ENCODE peak calls at places on chromosomes 3 and 15, in five cellular contexts. T is heart left ventricle, S is adrenal gland, K is neuronal stem cell, W is tibial artery. X is an unnamed sample.

GRCh38 chr3:45664558-45664957 is 24.6 kb upstream of the SACM1L start:
- DNase-seq in K (no peak), W (no peak), S (peak; percentile 61), T (no peak), X (no peak)

GRCh38 chr15:96171842-96172241 is 158.7 kb upstream of the NR2F2 start:
- DNase-seq in W (no peak), T (no peak), S (no peak), K (peak; percentile 14), X (no peak)

GRCh38 chr3:113264741-113265140 is 53.4 kb downstream of the BOC start:
- DNase-seq in W (no peak), T (no peak), K (no peak), S (no peak), X (no peak)

GRCh38 chr3:141656771-141657170 is 81.3 kb upstream of the RNF7 start:
- DNase-seq in T (no peak), W (no peak), S (no peak), K (no peak), X (no peak)

GRCh38 chr3:167913218-167913902 is 177.8 kb downstream of the SERPINI1 start:
- DNase-seq in T (no peak), S (no peak), K (no peak), W (no peak), X (no peak)

GRCh38 chr3:124372784-124373183 is 357.5 kb upstream of the UMPS start:
- DNase-seq in K (no peak), T (no peak), S (no peak), W (no peak), X (no peak)

GRCh38 chr15:78077053-78077859 is at the start of gene TBC1D2B:
- DNase-seq in S (peak; percentile 67), K (peak; percentile 55), W (peak; percentile 55), T (peak; percentile 63), X (no peak)

GRCh38 chr15:69997701-69998273 is 99.9 kb downstream of the TLE3 start:
- DNase-seq in T (peak; percentile 45), K (no peak), S (no peak), W (peak; percentile 49), X (no peak)

GRCh38 chr3:160412477-160412876 is 13.0 kb downstream of the SMC4 start:
- DNase-seq in T (no peak), K (no peak), S (no peak), W (no peak), X (no peak)

GRCh38 chr3:64257096-64257755 is 32.0 kb upstream of the PRICKLE2 start:
- DNase-seq in T (no peak), K (no peak), S (no peak), W (peak; percentile 30), X (no peak)

GRCh38 chr15:40554164-40554530 is 10.7 kb downstream of the CCDC32 start:
- DNase-seq in S (no peak), K (no peak), W (no peak), T (no peak), X (no peak)

GRCh38 chr3:12911881-12912415 is 70.6 kb upstream of the RPL32 start:
- DNase-seq in W (no peak), S (no peak), T (peak; percentile 56), K (no peak), X (no peak)

GRCh38 chr3:52893723-52894122 is 3.6 kb downstream of the STIMATE start:
- DNase-seq in W (no peak), S (no peak), T (no peak), K (no peak), X (no peak)

GRCh38 chr3:151901282-151901945 is 28.0 kb downstream of the SUCNR1 start:
- DNase-seq in T (no peak), S (no peak), W (no peak), K (no peak), X (no peak)

GRCh38 chr15:53786421-53786820 is 27.0 kb upstream of the WDR72 start:
- DNase-seq in S (no peak), W (no peak), T (no peak), K (no peak), X (no peak)

GRCh38 chr3:35664460-35664919 is 25.2 kb downstream of the ARPP21 start:
- DNase-seq in K (no peak), T (peak; percentile 79), S (peak; percentile 17), W (no peak), X (no peak)

GRCh38 chr15:75197062-75197630 is 4.5 kb upstream of the C15orf39 start:
- DNase-seq in W (no peak), K (no peak), T (no peak), S (no peak), X (no peak)

GRCh38 chr3:16770021-16770420 is 114.7 kb upstream of the PLCL2 start:
- DNase-seq in T (peak; percentile 64), K (no peak), S (no peak), W (no peak), X (no peak)

GRCh38 chr3:3531476-3531875 is 267.8 kb upstream of the LRRN1 start:
- DNase-seq in T (no peak), K (no peak), S (no peak), W (no peak), X (no peak)

GRCh38 chr3:58404396-58404795 is 29.2 kb downstream of the PDHB start:
- DNase-seq in K (no peak), S (peak; percentile 27), W (no peak), T (no peak), X (no peak)

GRCh38 chr3:126081618-126082333 is 2.1 kb downstream of the SLC41A3 start:
- DNase-seq in S (peak; percentile 73), T (peak; percentile 68), W (no peak), K (no peak), X (no peak)

GRCh38 chr15:58344164-58345070 is 87.4 kb upstream of the LIPC start:
- DNase-seq in W (no peak), S (no peak), K (no peak), T (no peak), X (no peak)

GRCh38 chr3:73746610-73747009 is 121.9 kb upstream of the PDZRN3 start:
- DNase-seq in T (no peak), W (no peak), S (peak; percentile 30), K (no peak), X (no peak)

GRCh38 chr3:72657666-72658065 is 190.6 kb downstream of the SHQ1 start:
- DNase-seq in S (no peak), K (no peak), W (no peak), T (no peak), X (no peak)

GRCh38 chr15:90671216-90671615 is 45.9 kb upstream of the BLM start:
- DNase-seq in W (no peak), K (no peak), T (no peak), S (no peak), X (no peak)

GRCh38 chr15:101495334-101496197 is 6.1 kb upstream of the PCSK6 start:
- DNase-seq in W (no peak), S (no peak), K (no peak), T (no peak), X (no peak)

GRCh38 chr15:65393091-65393490 is 15.3 kb upstream of the IGDCC3 start:
- DNase-seq in K (no peak), W (no peak), S (no peak), T (no peak), X (no peak)

GRCh38 chr15:91874992-91875651 is 21.6 kb downstream of the SLCO3A1 start:
- DNase-seq in K (no peak), W (no peak), S (no peak), T (no peak), X (no peak)

GRCh38 chr3:189841474-189842205 is 210.5 kb downstream of the TP63 start:
- DNase-seq in S (no peak), T (no peak), W (no peak), K (no peak), X (no peak)

GRCh38 chr3:124846189-124846588 is 41.0 kb downstream of the ITGB5 start:
- DNase-seq in S (peak; percentile 42), W (peak; percentile 65), K (no peak), T (no peak), X (no peak)

GRCh38 chr3:78601249-78601648 is 1166.5 kb downstream of the ROBO1 start:
- DNase-seq in W (no peak), T (no peak), S (no peak), K (no peak), X (no peak)

GRCh38 chr15:81523867-81524266 is 149.9 kb upstream of the TMC3 start:
- DNase-seq in W (no peak), K (no peak), S (no peak), T (no peak), X (no peak)

GRCh38 chr15:86229966-86230365 is 150.3 kb downstream of the AGBL1 start:
- DNase-seq in S (no peak), K (no peak), T (no peak), W (no peak), X (no peak)

GRCh38 chr3:122322095-122323075 is 2.7 kb upstream of the CSTA start:
- DNase-seq in K (no peak), T (no peak), S (no peak), W (no peak), X (no peak)

GRCh38 chr3:55203006-55203405 is 275.1 kb upstream of the LRTM1 start:
- DNase-seq in W (no peak), T (no peak), K (no peak), S (no peak), X (no peak)

GRCh38 chr3:22536582-22536981 is 666.5 kb upstream of the UBE2E2 start:
- DNase-seq in S (no peak), W (no peak), T (no peak), K (no peak), X (no peak)

GRCh38 chr15:34588046-34588674 is 4.7 kb upstream of the GOLGA8B start:
- DNase-seq in S (peak; percentile 71), T (peak; percentile 62), W (peak; percentile 63), K (peak; percentile 39), X (peak; percentile 45)

GRCh38 chr3:187027531-187027936 is 97.2 kb downstream of the ST6GAL1 start:
- DNase-seq in S (no peak), K (no peak), T (no peak), W (no peak), X (no peak)
- H3K4me1 ChIP-seq in S (no peaks in the 10 kb centered on the region), K (peaks cover 5% of the 10 kb centered on the region), T (peaks cover 34% of the 10 kb centered on the region), W (peaks cover 7% of the 10 kb centered on the region), X (peaks cover 17% of the 10 kb centered on the region)

GRCh38 chr15:33008284-33009011 is 186.1 kb downstream of the FMN1 start:
- DNase-seq in S (no peak), K (no peak), W (peak; percentile 27), T (no peak), X (no peak)
- H3K4me1 ChIP-seq in S (no peaks in the 10 kb centered on the region), K (peaks cover 28% of the 10 kb centered on the region), W (peaks cover 4% of the 10 kb centered on the region), T (peaks cover 9% of the 10 kb centered on the region), X (peaks cover 21% of the 10 kb centered on the region)

GRCh38 chr3:66449411-66449931 is 51.4 kb downstream of the LRIG1 start:
- DNase-seq in W (no peak), K (no peak), T (peak; percentile 54), S (no peak), X (no peak)
- H3K4me1 ChIP-seq in W (peaks cover 58% of the 10 kb centered on the region), K (peaks cover 4% of the 10 kb centered on the region), T (peaks cover 74% of the 10 kb centered on the region), S (no peaks in the 10 kb centered on the region), X (peaks cover 50% of the 10 kb centered on the region)

GRCh38 chr3:69330891-69331400 is 54.9 kb downstream of the FRMD4B start:
- DNase-seq in S (no peak), K (no peak), T (no peak), W (peak; percentile 35), X (no peak)
- H3K4me1 ChIP-seq in S (peaks cover 4% of the 10 kb centered on the region), K (no peaks in the 10 kb centered on the region), T (peaks cover 57% of the 10 kb centered on the region), W (no peaks in the 10 kb centered on the region), X (peaks cover 32% of the 10 kb centered on the region)